ENCODE peak calls at places on chromosomes 4 and X, in seven cellular contexts. R is cerebellum; X is activated naive CD4-positive, alpha-beta T cell treated with anti-CD3 and anti-CD28 coated beads, Interleukin-2, amount 50 U/mL, for 72 hours; G is AG04450; M is amygdala; N is effector CD4-positive, alpha-beta T cell; C is ureter. F is an unnamed sample.

GRCh38 chr4:27066591-27066990 is 205.9 kb downstream of the STIM2 start:
- DNase-seq in C (peak), G (no peak), X (no peak), N (no peak), R (no peak), M (no peak), F (no peak)

GRCh38 chrX:32893751-32894150 is 317.6 kb downstream of the DMD start:
- DNase-seq in X (no peak), C (no peak), G (no peak), R (no peak), M (no peak), N (no peak), F (no peak)

GRCh38 chr4:14867847-14868246 is 134.4 kb upstream of the CPEB2 start:
- DNase-seq in M (no peak), R (no peak), N (no peak), G (no peak), X (no peak), C (no peak), F (no peak)

GRCh38 chrX:49879656-49880277 is 483 bp downstream of the USP27X start:
- DNase-seq in R (no peak), M (no peak), C (no peak), G (no peak), N (no peak), X (no peak), F (no peak)

GRCh38 chr4:70946944-70947343 is 44.8 kb downstream of the MOB1B start:
- DNase-seq in M (no peak), R (no peak), G (no peak), C (no peak), N (no peak), X (no peak), F (no peak)

GRCh38 chrX:137999071-137999470 is 433.1 kb downstream of the ZIC3 start:
- DNase-seq in N (no peak), R (no peak), M (no peak), C (no peak), X (no peak), G (no peak), F (no peak)

GRCh38 chrX:35016051-35016450 is 73.5 kb downstream of the FAM47B start:
- DNase-seq in M (no peak), N (no peak), G (no peak), R (no peak), X (no peak), C (no peak), F (no peak)

GRCh38 chr4:40186665-40187014 is 10.2 kb upstream of the RHOH start:
- DNase-seq in X (no peak), G (no peak), M (no peak), R (no peak), C (no peak), N (no peak), F (no peak)

GRCh38 chr4:121155893-121156292 is 8.2 kb downstream of the TNIP3 start:
- DNase-seq in C (no peak), R (no peak), N (no peak), X (no peak), M (no peak), G (peak), F (peak)

GRCh38 chr4:96103086-96103485 is 263.2 kb downstream of the PDHA2 start:
- DNase-seq in M (no peak), C (no peak), X (no peak), R (no peak), G (no peak), N (no peak), F (no peak)